ENCODE peak calls at places on chromosomes 3 and 15, in eight cellular contexts. J, A, T, N, S, O, C and H are unnamed samples.

GRCh38 chr15:70569718-70570231 is 193.6 kb downstream of the UACA start:
- DNase-seq in J (no peak), A (peak), T (no peak), N (no peak), S (peak), O (no peak), C (no peak), H (peak)

GRCh38 chr15:47571241-47571640 is 146.1 kb upstream of the SEMA6D start:
- DNase-seq in J (no peak), A (no peak), T (no peak), N (no peak), S (no peak), O (no peak), C (no peak), H (no peak)

GRCh38 chr3:112351823-112352222 is 18.9 kb downstream of the CD200 start:
- DNase-seq in J (no peak), A (no peak), T (no peak), N (no peak), S (no peak), O (no peak), C (no peak), H (no peak)

GRCh38 chr3:46715507-46716175 is 2.0 kb downstream of the PRSS50 start:
- DNase-seq in J (peak), A (no peak), T (no peak), N (no peak), S (no peak), O (no peak), C (no peak), H (no peak)

GRCh38 chr3:120681018-120681417 is 1.0 kb downstream of the HGD start:
- DNase-seq in J (no peak), A (no peak), T (no peak), N (no peak), S (no peak), O (no peak), C (no peak), H (no peak)

GRCh38 chr3:42871592-42872196 is 4.0 kb downstream of the CYP8B1 start:
- DNase-seq in J (no peak), A (no peak), T (no peak), N (no peak), S (no peak), O (no peak), C (no peak), H (no peak)

GRCh38 chr3:187706966-187707365 is 4.6 kb upstream of the RTP2 start:
- DNase-seq in J (no peak), A (no peak), T (no peak), N (no peak), S (no peak), O (no peak), C (peak), H (peak)

GRCh38 chr3:48436477-48436787 is 3.5 kb downstream of the CCDC51 start:
- DNase-seq in J (no peak), A (no peak), T (no peak), N (no peak), S (no peak), O (no peak), C (peak), H (no peak)

GRCh38 chr15:98953000-98953776 is 54.4 kb downstream of the PGPEP1L start:
- DNase-seq in J (no peak), A (no peak), T (peak), N (no peak), S (peak), O (no peak), C (no peak), H (no peak)

GRCh38 chr3:157317895-157318294 is 118.8 kb upstream of the PTX3 start:
- DNase-seq in J (no peak), A (peak), T (no peak), N (no peak), S (no peak), O (no peak), C (no peak), H (no peak)

GRCh38 chr3:71176366-71176765 is 407.2 kb downstream of the FOXP1 start:
- DNase-seq in J (no peak), A (no peak), T (no peak), N (no peak), S (no peak), O (no peak), C (no peak), H (no peak)

GRCh38 chr3:45986303-45986982 is 9.2 kb downstream of the FYCO1 start:
- DNase-seq in J (peak), A (peak), T (no peak), N (no peak), S (peak), O (no peak), C (peak), H (peak)

GRCh38 chr15:75823860-75824613 is 19.2 kb upstream of the UBE2Q2 start:
- DNase-seq in J (no peak), A (peak), T (no peak), N (no peak), S (no peak), O (no peak), C (no peak), H (peak)

GRCh38 chr15:77944002-77944867 is 133.3 kb downstream of the TBC1D2B start:
- DNase-seq in J (peak), A (peak), T (peak), N (peak), S (peak), O (no peak), C (peak), H (peak)

GRCh38 chr3:112629425-112629824 is 11.5 kb downstream of the CCDC80 start:
- DNase-seq in J (no peak), A (peak), T (no peak), N (no peak), S (peak), O (no peak), C (peak), H (peak)

GRCh38 chr3:153038779-153039178 is 123.2 kb upstream of the RAP2B start:
- DNase-seq in J (no peak), A (peak), T (no peak), N (no peak), S (no peak), O (no peak), C (no peak), H (no peak)

GRCh38 chr3:151869186-151869585 is 4.3 kb upstream of the SUCNR1 start:
- DNase-seq in J (no peak), A (no peak), T (no peak), N (no peak), S (no peak), O (no peak), C (no peak), H (no peak)

GRCh38 chr3:67381667-67382272 is 272.6 kb downstream of the SUCLG2 start:
- DNase-seq in J (no peak), A (peak), T (no peak), N (peak), S (peak), O (no peak), C (no peak), H (peak)

GRCh38 chr3:140994316-140994715 is 52.7 kb downstream of the SLC25A36 start:
- DNase-seq in J (no peak), A (peak), T (no peak), N (no peak), S (no peak), O (no peak), C (no peak), H (peak)

GRCh38 chr15:89374116-89375004 is 39.7 kb upstream of the POLG start:
- DNase-seq in J (no peak), A (no peak), T (no peak), N (no peak), S (no peak), O (no peak), C (no peak), H (no peak)

GRCh38 chr3:30476373-30477082 is 129.9 kb upstream of the TGFBR2 start:
- DNase-seq in J (no peak), A (peak), T (peak), N (no peak), S (peak), O (no peak), C (no peak), H (peak)

GRCh38 chr3:25173610-25174009 is 254.5 kb upstream of the RARB start:
- DNase-seq in J (no peak), A (no peak), T (no peak), N (no peak), S (no peak), O (no peak), C (no peak), H (no peak)

DNA sequence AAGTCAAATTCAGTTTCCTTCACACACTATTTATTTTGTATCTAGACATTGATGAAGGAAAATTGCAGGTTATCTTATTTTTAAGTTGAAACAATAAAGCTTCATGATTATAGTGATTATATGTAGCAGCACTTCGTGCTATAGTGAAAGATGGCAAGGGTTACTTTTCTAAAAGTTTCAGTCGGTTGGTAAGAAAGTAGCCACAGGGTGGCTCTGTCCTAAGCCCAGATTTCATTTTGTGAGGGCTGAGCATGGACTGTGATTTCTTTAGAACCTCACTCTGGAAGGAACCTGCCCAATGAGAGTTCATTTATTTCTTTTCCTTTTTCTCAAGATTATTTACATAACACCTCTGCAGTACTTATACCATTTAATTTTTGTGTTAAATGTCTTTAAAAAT is 66.5 kb downstream of the NME9 start:
- DNase-seq in J (no peak), A (no peak), T (no peak), N (no peak), S (no peak), O (no peak), C (no peak), H (peak)
- TF ChIP-seq CTCF in J (no peak), A (no peak), T (no peak), N (no peak), S (no peak), O (peak), C (no peak), H (no peak)

GRCh38 chr3:55804170-55805095 is 317.3 kb upstream of the WNT5A start:
- DNase-seq in J (no peak), A (no peak), T (no peak), N (no peak), S (no peak), O (no peak), C (no peak), H (no peak)
- TF ChIP-seq CTCF in J (no peak), A (no peak), T (no peak), N (no peak), S (no peak), O (no peak), C (no peak), H (no peak)

GRCh38 chr3:59535791-59536221 is 486.0 kb upstream of the CFAP20DC start:
- DNase-seq in J (no peak), A (peak), T (no peak), N (no peak), S (peak), O (no peak), C (no peak), H (peak)
- TF ChIP-seq CTCF in J (no peak), A (no peak), T (no peak), N (no peak), S (no peak), O (no peak), C (no peak), H (no peak)

GRCh38 chr3:40741729-40742128 is 217.0 kb downstream of the ZNF621 start:
- DNase-seq in J (no peak), A (peak), T (no peak), N (no peak), S (peak), O (no peak), C (no peak), H (peak)

GRCh38 chr3:40731445-40731844 is 206.7 kb downstream of the ZNF621 start:
- DNase-seq in J (no peak), A (no peak), T (no peak), N (no peak), S (no peak), O (no peak), C (no peak), H (no peak)

GRCh38 chr3:40737343-40737742 is 212.6 kb downstream of the ZNF621 start:
- DNase-seq in J (no peak), A (no peak), T (no peak), N (no peak), S (no peak), O (no peak), C (no peak), H (no peak)

DNA sequence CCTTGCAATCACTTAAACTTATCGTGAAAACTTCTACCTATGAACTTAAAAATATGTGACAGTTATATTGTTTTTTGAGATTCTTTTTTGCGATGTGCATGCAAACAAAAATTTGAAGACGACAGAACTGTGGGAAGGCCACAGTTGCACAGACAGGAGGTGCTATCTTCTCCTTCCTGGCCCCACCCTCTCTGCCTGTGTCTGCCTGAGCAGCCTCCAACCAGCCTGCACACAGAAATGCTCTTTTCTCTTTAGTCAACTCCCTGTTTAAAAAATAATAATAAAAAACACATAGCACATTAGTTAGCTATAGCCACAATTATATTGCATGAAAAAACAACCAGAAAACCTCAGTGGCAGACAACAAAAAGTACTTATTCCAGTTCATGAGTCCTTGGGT is 212.2 kb downstream of the ZNF621 start:
- DNase-seq in J (no peak), A (no peak), T (no peak), N (no peak), S (no peak), O (no peak), C (no peak), H (no peak)
- TF ChIP-seq CTCF in J (no peak), A (no peak), T (no peak), N (no peak), S (no peak), O (no peak), C (no peak), H (no peak)